ENCODE peak calls at places on chromosomes 5 and 9, in four cellular contexts. One of them, this sample, is unnamed.

GRCh38 chr5:77359231-77359630 is 132.9 kb downstream of the WDR41 start:
- DNase-seq in A673: no peak
- DNase-seq in midbrain: no peak
- DNase-seq in transverse colon: no peak
- DNase-seq in this sample: no peak

GRCh38 chr5:178563621-178564020 is 26.6 kb downstream of the COL23A1 start:
- DNase-seq in A673: no peak
- DNase-seq in midbrain: no peak
- DNase-seq in transverse colon: no peak
- DNase-seq in this sample: no peak

GRCh38 chr5:123601610-123602009 is 89.6 kb downstream of the CSNK1G3 start:
- DNase-seq in A673: no peak
- DNase-seq in midbrain: no peak
- DNase-seq in transverse colon: no peak
- DNase-seq in this sample: no peak

GRCh38 chr9:3865373-3865772 is 339.6 kb upstream of the RFX3 start:
- DNase-seq in A673: no peak
- DNase-seq in midbrain: no peak
- DNase-seq in transverse colon: no peak
- DNase-seq in this sample: no peak

GRCh38 chr9:126673689-126674364 is 60.1 kb downstream of the LMX1B start:
- DNase-seq in A673: no peak
- DNase-seq in midbrain: no peak
- DNase-seq in transverse colon: no peak
- DNase-seq in this sample: no peak

GRCh38 chr5:16931334-16932110 is 4.6 kb downstream of the MYO10 start:
- DNase-seq in A673: no peak
- DNase-seq in midbrain: no peak
- DNase-seq in transverse colon: peak
- DNase-seq in this sample: peak

GRCh38 chr5:138230261-138230660 is 17.1 kb upstream of the CDC23 start:
- DNase-seq in A673: no peak
- DNase-seq in midbrain: no peak
- DNase-seq in transverse colon: no peak
- DNase-seq in this sample: no peak

GRCh38 chr5:149732500-149733128 is 2.5 kb downstream of the PPARGC1B start:
- DNase-seq in A673: no peak
- DNase-seq in midbrain: no peak
- DNase-seq in transverse colon: peak
- DNase-seq in this sample: peak

GRCh38 chr9:83144492-83144891 is 81.5 kb upstream of the RASEF start:
- DNase-seq in A673: no peak
- DNase-seq in midbrain: no peak
- DNase-seq in transverse colon: no peak
- DNase-seq in this sample: no peak

GRCh38 chr9:37338218-37338617 is 84.3 kb upstream of the GRHPR start:
- DNase-seq in A673: peak
- DNase-seq in midbrain: no peak
- DNase-seq in transverse colon: no peak
- DNase-seq in this sample: no peak

GRCh38 chr5:158957196-158957595 is 142.5 kb downstream of the EBF1 start:
- DNase-seq in A673: no peak
- DNase-seq in midbrain: no peak
- DNase-seq in transverse colon: no peak
- DNase-seq in this sample: no peak

GRCh38 chr5:45491368-45491767 is 204.8 kb downstream of the HCN1 start:
- DNase-seq in A673: no peak
- DNase-seq in midbrain: no peak
- DNase-seq in transverse colon: no peak
- DNase-seq in this sample: no peak

This sample was measured in left colon.